ENCODE peak calls at places on chromosomes 11 and 22, in eight cellular contexts. X is stimulated activated CD4-positive, alpha-beta T cell treated with anti-CD3 and anti-CD28 coated beads, Interleukin-2, amount 100 ng/mL, for 48 hours; E is AG09309; C is fibroblast of the aortic adventitia; H is activated naive CD4-positive, alpha-beta T cell; A is OCI-LY7; Q is kidney epithelial cell; F is AG10803. N is an unnamed sample.

GRCh38 chr11:64107300-64107699 is 58.6 kb downstream of the MACROD1 start:
- DNase-seq in F (no peak), H (no peak), Q (no peak), A (peak), E (no peak), C (no peak), X (no peak), N (no peak)

GRCh38 chr11:73317373-73317772 is 9.3 kb downstream of the ARHGEF17 start:
- DNase-seq in Q (no peak), X (no peak), E (no peak), C (peak), A (no peak), H (no peak), F (no peak), N (no peak)

GRCh38 chr11:77320351-77320750 is 18.9 kb upstream of the GDPD4 start:
- DNase-seq in C (no peak), E (no peak), X (no peak), Q (no peak), F (peak), A (no peak), H (no peak), N (no peak)

GRCh38 chr11:104781719-104782376 is 116.4 kb downstream of the CASP12 start:
- DNase-seq in C (no peak), A (no peak), X (no peak), F (no peak), E (no peak), Q (no peak), H (no peak), N (no peak)

GRCh38 chr11:118002010-118002540 is 15.9 kb downstream of the IL10RA start:
- DNase-seq in X (peak), H (no peak), C (no peak), Q (no peak), F (no peak), A (no peak), E (no peak), N (no peak)

GRCh38 chr11:65718964-65719492 is 1.6 kb downstream of the RNASEH2C start:
- DNase-seq in Q (no peak), E (no peak), X (no peak), A (no peak), F (peak), H (no peak), C (peak), N (peak)

GRCh38 chr11:76166314-76166713 is 40.0 kb downstream of the WNT11 start:
- DNase-seq in F (peak), A (no peak), H (no peak), X (peak), C (no peak), Q (no peak), E (no peak), N (no peak)

GRCh38 chr11:31657091-31657490 is 147.5 kb downstream of the ELP4 start:
- DNase-seq in A (no peak), X (no peak), C (no peak), H (no peak), Q (no peak), F (no peak), E (no peak), N (no peak)

GRCh38 chr11:6353367-6353987 is 33.2 kb upstream of the CAVIN3 start:
- DNase-seq in F (peak), A (peak), C (peak), E (no peak), Q (peak), H (no peak), X (peak), N (no peak)

GRCh38 chr11:132177106-132177505 is 806.7 kb downstream of the NTM start:
- DNase-seq in F (peak), H (no peak), Q (peak), A (peak), C (peak), E (peak), X (no peak), N (no peak)

GRCh38 chr11:44760917-44761545 is 34.3 kb downstream of the TSPAN18 start:
- DNase-seq in H (no peak), Q (peak), X (no peak), A (no peak), E (no peak), F (peak), C (peak), N (no peak)

GRCh38 chr22:19172213-19173046 is 6.1 kb downstream of the SLC25A1 start:
- DNase-seq in E (no peak), Q (no peak), C (no peak), H (no peak), F (no peak), A (no peak), X (no peak), N (no peak)

GRCh38 chr11:114400222-114400973 is at the start of the genes C11orf71 and RBM7:
- DNase-seq in F (peak), X (peak), C (peak), A (peak), H (peak), Q (peak), E (peak), N (peak)

GRCh38 chr11:23991140-23991539 is 505.7 kb upstream of the LUZP2 start:
- DNase-seq in C (peak), A (no peak), H (no peak), Q (no peak), X (no peak), F (peak), E (no peak), N (no peak)

GRCh38 chr11:109970516-109971183 is 122.5 kb upstream of the ZC3H12C start:
- DNase-seq in F (no peak), E (no peak), H (no peak), X (no peak), C (no peak), A (no peak), Q (no peak), N (no peak)

N was measured in lower leg skin.